ENCODE peak calls at places on chromosomes 7 and 10, in seven cellular contexts. W is HCT116, V is Panc1, R is K562, M is GM12878, N is SK-N-SH, G is HepG2. F is an unnamed sample.

GRCh38 chr7:159141159-159141558 is 3.5 kb downstream of the VIPR2 start:
- DNase-seq in W (no peak), N (no peak), G (no peak), M (no peak), R (no peak), V (no peak), F (no peak)

GRCh38 chr10:79608505-79609375 is 2.0 kb upstream of the SFTPA1 start:
- DNase-seq in G (peak; percentile 46), N (peak; percentile 66), W (peak; percentile 24), R (peak; percentile 70), M (no peak), V (no peak), F (peak; percentile 49)

GRCh38 chr7:121530251-121531174 is 134.4 kb upstream of the FAM3C start:
- DNase-seq in V (peak; percentile 100), N (no peak), W (peak; percentile 100), G (no peak), M (peak; percentile 99), R (no peak), F (no peak)

GRCh38 chr7:25802057-25802456 is 349.9 kb upstream of the NFE2L3 start:
- DNase-seq in M (no peak), W (no peak), G (no peak), R (no peak), N (no peak), V (no peak), F (no peak)

GRCh38 chr10:17768506-17768905 is 16.5 kb downstream of the TMEM236 start:
- DNase-seq in R (no peak), M (no peak), N (no peak), G (no peak), V (no peak), W (no peak), F (no peak)

GRCh38 chr7:936131-937054 is 18.1 kb downstream of the ADAP1 start:
- DNase-seq in G (no peak), V (no peak), W (peak; percentile 71), M (peak; percentile 92), N (no peak), R (no peak), F (no peak)

GRCh38 chr10:107899075-107899474 is 734.6 kb upstream of the SORCS1 start:
- DNase-seq in R (no peak), M (no peak), V (no peak), G (no peak), N (no peak), W (no peak), F (no peak)

GRCh38 chr7:70797109-70797514 is 334.8 kb upstream of the GALNT17 start:
- DNase-seq in N (peak; percentile 78), M (no peak), W (no peak), R (no peak), V (no peak), G (no peak), F (no peak)

GRCh38 chr10:131855396-131855762 is 45.4 kb upstream of the PPP2R2D start:
- DNase-seq in W (no peak), M (no peak), G (no peak), V (no peak), N (no peak), R (no peak), F (no peak)

GRCh38 chr10:103654925-103655324 is 161.4 kb downstream of the NEURL1 start:
- DNase-seq in R (no peak), N (no peak), M (no peak), W (no peak), V (no peak), G (no peak), F (no peak)

GRCh38 chr10:92822964-92823363 is 25.4 kb upstream of the EXOC6 start:
- DNase-seq in G (no peak), R (no peak), N (no peak), V (no peak), W (peak; percentile 41), M (no peak), F (no peak)

GRCh38 chr7:92634924-92635519 is 44.8 kb upstream of the FAM133B start:
- DNase-seq in V (no peak), N (peak; percentile 27), R (no peak), M (no peak), G (peak; percentile 12), W (peak; percentile 39), F (no peak)

GRCh38 chr10:36640626-36641025 is 484.8 kb upstream of the ANKRD30A start:
- DNase-seq in N (no peak), G (no peak), V (no peak), W (no peak), M (no peak), R (no peak), F (no peak)

GRCh38 chr10:29501692-29502091 is 133.1 kb downstream of the SVIL start:
- DNase-seq in N (no peak), R (peak; percentile 30), M (no peak), V (no peak), W (peak; percentile 59), G (no peak), F (no peak)

GRCh38 chr7:3805151-3805550 is 504.1 kb downstream of the SDK1 start:
- DNase-seq in N (no peak), V (no peak), R (no peak), W (no peak), G (no peak), M (no peak), F (no peak)

GRCh38 chr7:23175820-23176385 is 5.9 kb upstream of the NUP42 start:
- DNase-seq in W (no peak), G (no peak), R (no peak), M (no peak), V (no peak), N (no peak), F (no peak)
- TF ChIP-seq SIN3A in W (no peak), G (no peak), R (no peak), M (no peak), V (no peak), N (no peak), F (no peak)

GRCh38 chr10:482848-483247 is 206.6 kb downstream of the DIP2C start:
- DNase-seq in V (no peak), G (no peak), W (no peak), N (no peak), M (no peak), R (no peak), F (no peak)
- H3K27ac ChIP-seq in V (no peak overlapping the region), G (no peak overlapping the region), W (no peak overlapping the region), N (no peak overlapping the region), M (no peak overlapping the region), R (no peak overlapping the region), F (no peak overlapping the region)

GRCh38 chr10:33655165-33655815 is 320.8 kb upstream of the NRP1 start:
- DNase-seq in M (no peak), G (no peak), N (no peak), R (no peak), W (no peak), V (no peak), F (no peak)
- TF ChIP-seq SIN3A in M (no peak), G (no peak), N (no peak), R (no peak), W (no peak), V (no peak), F (no peak)

GRCh38 chr7:151429232-151429554 is 10.7 kb downstream of the CRYGN start:
- DNase-seq in G (no peak), N (no peak), M (no peak), V (no peak), R (no peak), W (no peak), F (no peak)
- H3K27ac ChIP-seq in G (no peak overlapping the region), N (no peak overlapping the region), M (no peak overlapping the region), V (peak overlapping the region; percentile 74), R (no peak overlapping the region), W (peak overlapping the region; percentile 87), F (no peak overlapping the region)

F was measured in H1.